ENCODE peak calls at places on chromosomes 11 and 22, in eight cellular contexts. W is dermis microvascular lymphatic vessel endothelial cell; O is NCI-H1436 treated with DMSO at 0.1 percent for 48 hours; E is NCI-H1694; A is ovary; S is tibial nerve; M is CD8-positive, alpha-beta memory T cell; P is left lobe of liver. B is an unnamed sample.

GRCh38 chr11:45107051-45107450 is 39.4 kb upstream of the PRDM11 start:
- DNase-seq in W (no peak), O (no peak), E (no peak), A (no peak), S (no peak), M (no peak), P (no peak), B (no peak)

GRCh38 chr22:37575490-37576003 is 4.3 kb downstream of the LGALS2 start:
- DNase-seq in W (no peak), O (no peak), E (no peak), A (no peak), S (no peak), M (no peak), P (no peak), B (no peak)

GRCh38 chr11:26028294-26028954 is 303.5 kb upstream of the ANO3 start:
- DNase-seq in W (no peak), O (no peak), E (no peak), A (no peak), S (no peak), M (no peak), P (no peak), B (no peak)

GRCh38 chr11:88175707-88176066 is 444 bp upstream of the RAB38 start:
- DNase-seq in W (peak; percentile 1), O (no peak), E (no peak), A (no peak), S (no peak), M (no peak), P (no peak), B (no peak)

GRCh38 chr11:105298630-105299029 is 159.1 kb upstream of the CARD18 start:
- DNase-seq in W (no peak), O (no peak), E (no peak), A (no peak), S (no peak), M (no peak), P (no peak), B (no peak)

GRCh38 chr11:60951909-60952741 is at the start of gene SLC15A3:
- DNase-seq in W (peak; percentile 15), O (no peak), E (no peak), A (peak; percentile 62), S (peak; percentile 65), M (no peak), P (peak; percentile 65), B (no peak)

GRCh38 chr11:132718711-132719641 is 813.3 kb downstream of the OPCML start:
- DNase-seq in W (no peak), O (no peak), E (peak; percentile 26), A (no peak), S (no peak), M (peak; percentile 64), P (no peak), B (no peak)

GRCh38 chr11:1567052-1567720 is 4.9 kb downstream of the DUSP8 start:
- DNase-seq in W (no peak), O (no peak), E (no peak), A (no peak), S (no peak), M (no peak), P (no peak), B (no peak)

GRCh38 chr22:45531944-45532631 is 29.4 kb downstream of the FBLN1 start:
- DNase-seq in W (no peak), O (no peak), E (no peak), A (no peak), S (no peak), M (no peak), P (no peak), B (no peak)

GRCh38 chr11:11178671-11179070 is 174.4 kb downstream of the CSNK2A3 start:
- DNase-seq in W (no peak), O (no peak), E (no peak), A (no peak), S (no peak), M (no peak), P (no peak), B (no peak)

GRCh38 chr11:120139316-120140069 is 1.6 kb upstream of the TRIM29 start:
- DNase-seq in W (no peak), O (no peak), E (no peak), A (no peak), S (peak; percentile 2), M (no peak), P (peak; percentile 35), B (peak; percentile 75)

GRCh38 chr11:122093731-122094130 is 22.3 kb downstream of the BLID start:
- DNase-seq in W (no peak), O (no peak), E (no peak), A (no peak), S (no peak), M (no peak), P (no peak), B (no peak)

GRCh38 chr11:81596709-81597108 is 1137.0 kb downstream of the FAM181B start:
- DNase-seq in W (no peak), O (no peak), E (peak; percentile 14), A (no peak), S (no peak), M (no peak), P (no peak), B (no peak)

GRCh38 chr11:64492561-64492960 is 98.5 kb upstream of the SLC22A12 start:
- DNase-seq in W (no peak), O (no peak), E (no peak), A (no peak), S (no peak), M (no peak), P (no peak), B (no peak)